ENCODE peak calls at places on chromosomes 7 and 10, in five cellular contexts. N is Peyer's patch; E is CD8-positive, alpha-beta T cell; T is A549; X is fibroblast of mammary gland. H is an unnamed sample.

GRCh38 chr10:18079665-18080295 is 60.4 kb upstream of the CACNB2 start:
- DNase-seq in N (no peak), E (no peak), X (peak), T (no peak), H (no peak)

GRCh38 chr7:151509670-151510333 is 9.9 kb downstream of the RHEB start:
- DNase-seq in T (no peak), N (no peak), E (no peak), X (no peak), H (no peak)

GRCh38 chr10:103949728-103950127 is 17.2 kb upstream of the SLK start:
- DNase-seq in E (no peak), N (no peak), X (no peak), T (no peak), H (no peak)

GRCh38 chr10:65024886-65025285 is 1503.7 kb downstream of the REEP3 start:
- DNase-seq in X (no peak), T (no peak), N (no peak), E (no peak), H (no peak)

GRCh38 chr7:70694909-70695803 is 436.8 kb upstream of the GALNT17 start:
- DNase-seq in T (no peak), E (no peak), N (peak), X (no peak), H (peak)

GRCh38 chr7:2037301-2037804 is 195.4 kb downstream of the MAD1L1 start:
- DNase-seq in T (no peak), X (no peak), E (no peak), N (peak), H (no peak)

GRCh38 chr10:128058746-128059125 is 67.5 kb downstream of the MKI67 start:
- DNase-seq in E (no peak), T (no peak), N (no peak), X (no peak), H (no peak)

GRCh38 chr10:3067045-3067858 is at the start of gene PFKP:
- DNase-seq in T (peak), X (no peak), E (peak), N (peak), H (peak)

GRCh38 chr7:130272456-130273080 is 5.9 kb downstream of the CPA2 start:
- DNase-seq in N (no peak), T (no peak), X (no peak), E (no peak), H (peak)

GRCh38 chr7:66145404-66145843 is 30.8 kb downstream of the CRCP start:
- DNase-seq in E (no peak), T (no peak), N (no peak), X (peak), H (no peak)

GRCh38 chr10:27448926-27449325 is 55.2 kb upstream of the RAB18 start:
- DNase-seq in T (peak), N (no peak), X (peak), E (no peak), H (no peak)

GRCh38 chr7:97865104-97865503 is 7.1 kb downstream of the ASNS start:
- DNase-seq in T (no peak), X (no peak), N (no peak), E (no peak), H (no peak)

GRCh38 chr7:155518633-155519032 is 27.7 kb downstream of the CNPY1 start:
- DNase-seq in E (no peak), N (no peak), T (no peak), X (no peak), H (no peak)

GRCh38 chr10:132131581-132132250 is 55.0 kb upstream of the DPYSL4 start:
- DNase-seq in N (no peak), X (no peak), T (no peak), E (no peak), H (no peak)

GRCh38 chr10:30366351-30366750 is 17.3 kb upstream of the MTPAP start:
- DNase-seq in E (no peak), X (no peak), N (no peak), T (no peak), H (no peak)

GRCh38 chr10:130109796-130110235 is 814 bp downstream of the C10orf143 start:
- DNase-seq in X (peak), N (peak), E (peak), T (peak), H (peak)

GRCh38 chr7:44052771-44053365 is 8.4 kb downstream of the DBNL start:
- DNase-seq in T (no peak), E (no peak), X (no peak), N (no peak), H (no peak)

GRCh38 chr7:17444673-17445072 is 146.2 kb downstream of the AHR start:
- DNase-seq in N (no peak), E (no peak), X (peak), T (peak), H (no peak)

GRCh38 chr7:71868797-71869196 is 543.3 kb downstream of the CALN1 start:
- DNase-seq in X (peak), N (no peak), E (no peak), T (peak), H (no peak)

GRCh38 chr7:39589323-39590111 is 23.3 kb downstream of the YAE1 start:
- DNase-seq in E (peak), T (peak), N (no peak), X (peak), H (peak)

GRCh38 chr7:74625446-74625845 is 32.1 kb upstream of the GTF2I start:
- DNase-seq in T (peak), N (no peak), E (no peak), X (peak), H (no peak)
- TF ChIP-seq CTCF in T (peak), N (no peak), E (peak), X (peak), H (no peak)

GRCh38 chr7:47807126-47807525 is 141.1 kb downstream of the PKD1L1 start:
- DNase-seq in E (no peak), N (no peak), X (no peak), T (no peak), H (no peak)

GRCh38 chr7:47808321-47808720 is 139.9 kb downstream of the PKD1L1 start:
- DNase-seq in E (no peak), T (no peak), N (no peak), X (no peak), H (no peak)

GRCh38 chr7:47809387-47809786 is 138.9 kb downstream of the PKD1L1 start:
- DNase-seq in N (no peak), T (no peak), X (no peak), E (no peak), H (no peak)

GRCh38 chr7:47806701-47807103 is 141.6 kb downstream of the PKD1L1 start:
- DNase-seq in X (no peak), N (no peak), E (no peak), T (no peak), H (no peak)

DNA sequence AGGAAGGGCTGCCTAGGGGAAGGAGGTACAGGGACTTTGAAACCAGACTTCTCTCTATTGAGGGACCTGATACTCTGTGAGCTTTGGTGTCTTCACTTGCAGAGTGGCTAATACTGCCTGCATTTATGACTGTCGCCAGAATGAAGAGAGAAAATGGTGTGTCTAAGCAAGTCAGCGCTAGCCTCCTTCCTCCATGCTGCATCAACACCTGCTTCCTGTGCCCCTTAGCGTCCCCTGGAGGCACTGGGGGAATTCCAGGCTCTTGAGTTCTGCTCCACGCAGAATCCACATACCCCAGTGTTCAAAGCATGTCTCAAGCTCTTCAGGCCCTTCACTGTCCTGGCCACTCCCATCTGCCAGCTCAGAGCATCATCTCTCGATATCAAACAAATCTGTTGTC is 140.5 kb downstream of the PKD1L1 start:
- DNase-seq in E (no peak), T (no peak), N (no peak), X (no peak), H (no peak)
- TF ChIP-seq CTCF in E (no peak), T (no peak), N (peak), X (no peak), H (no peak)

GRCh38 chr7:96224682-96225081 is 97.2 kb downstream of the SLC25A13 start:
- DNase-seq in E (no peak), N (no peak), T (peak), X (peak), H (peak)
- TF ChIP-seq CTCF in E (no peak), N (no peak), T (peak), X (peak), H (no peak)

GRCh38 chr10:74012480-74012879 is 14.6 kb downstream of the VCL start:
- DNase-seq in T (no peak), N (no peak), X (no peak), E (no peak), H (no peak)

GRCh38 chr10:74011016-74011415 is 13.1 kb downstream of the VCL start:
- DNase-seq in E (no peak), N (no peak), T (no peak), X (no peak), H (no peak)

GRCh38 chr10:74006269-74006668 is 8.4 kb downstream of the VCL start:
- DNase-seq in X (no peak), N (no peak), T (no peak), E (no peak), H (no peak)

GRCh38 chr10:74011762-74012161 is 13.8 kb downstream of the VCL start:
- DNase-seq in T (peak), N (no peak), X (peak), E (no peak), H (no peak)

GRCh38 chr10:74008212-74008731 is 10.4 kb downstream of the VCL start:
- DNase-seq in N (no peak), X (peak), T (no peak), E (no peak), H (no peak)
- TF ChIP-seq CTCF in N (no peak), X (no peak), T (no peak), E (no peak), H (no peak)

DNA sequence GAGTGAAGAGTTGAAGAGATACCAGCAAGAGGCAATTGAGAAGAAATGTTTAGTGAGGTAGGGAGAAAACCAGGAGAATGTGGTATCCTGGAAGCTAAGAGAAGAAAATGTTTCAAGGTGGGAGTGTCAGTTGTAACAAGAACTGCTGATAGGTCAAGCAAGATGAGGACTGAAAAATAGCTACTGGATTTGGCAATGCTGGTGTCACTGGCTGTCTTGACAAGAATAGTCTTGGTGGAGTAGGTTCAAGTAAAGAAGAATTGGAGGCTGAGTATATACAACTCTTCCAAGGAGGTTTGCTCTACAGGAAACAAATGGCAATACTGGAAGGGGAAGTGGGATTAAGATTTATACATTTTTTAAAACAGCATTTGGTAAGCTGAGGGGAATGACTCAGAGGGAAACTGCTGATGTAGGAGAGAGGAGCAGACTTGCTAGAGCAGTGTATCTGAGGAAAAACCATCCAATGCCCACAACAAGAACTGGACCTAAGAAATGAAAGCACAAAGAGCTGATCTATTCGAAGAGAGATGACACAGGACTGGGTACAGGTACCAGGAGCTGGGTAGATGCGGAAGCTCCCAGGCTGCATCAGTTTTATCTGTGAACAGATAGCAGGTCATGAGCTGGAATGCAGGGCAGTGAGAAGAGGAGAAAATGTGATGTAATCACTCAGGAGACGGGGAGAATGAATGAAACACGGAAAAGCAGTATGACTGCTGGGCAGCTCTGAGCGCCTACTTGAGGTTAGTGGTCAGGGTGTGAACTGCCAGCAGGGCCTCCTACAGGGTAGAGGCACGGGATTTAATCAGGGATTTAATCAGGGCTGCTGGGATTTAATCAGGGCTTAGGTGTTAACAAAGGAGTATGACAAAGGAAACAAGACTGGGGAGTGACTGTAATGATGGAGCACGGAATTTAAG is 34.5 kb downstream of the FAM25A start:
- DNase-seq in N (no peak), X (peak), E (no peak), T (no peak), H (no peak)
- TF ChIP-seq CTCF in N (no peak), X (peak), E (no peak), T (no peak), H (no peak)

GRCh38 chr7:4633012-4633411 is 49.1 kb upstream of the FOXK1 start:
- DNase-seq in T (peak), E (no peak), X (peak), N (no peak), H (no peak)
- TF ChIP-seq CTCF in T (peak), E (no peak), X (no peak), N (no peak), H (no peak)

GRCh38 chr7:99947608-99948007 is 18.2 kb upstream of the GJC3 start:
- DNase-seq in E (no peak), X (no peak), N (no peak), T (no peak), H (no peak)

GRCh38 chr7:99953649-99954048 is 22.2 kb downstream of the AZGP1 start:
- DNase-seq in N (no peak), T (no peak), X (peak), E (no peak), H (no peak)

GRCh38 chr7:99944508-99945070 is 15.2 kb upstream of the GJC3 start:
- DNase-seq in E (no peak), T (no peak), X (no peak), N (no peak), H (no peak)

GRCh38 chr7:99955247-99955646 is 20.6 kb downstream of the AZGP1 start:
- DNase-seq in E (no peak), X (no peak), T (no peak), N (no peak), H (no peak)

GRCh38 chr7:99949645-99950228 is 20.3 kb upstream of the GJC3 start:
- DNase-seq in N (no peak), E (no peak), X (peak), T (peak), H (no peak)
- TF ChIP-seq CTCF in N (no peak), E (no peak), X (peak), T (peak), H (peak)

GRCh38 chr7:46153951-46154787 is 233.1 kb upstream of the IGFBP3 start:
- DNase-seq in N (no peak), X (peak), T (peak), E (no peak), H (no peak)
- TF ChIP-seq CTCF in N (no peak), X (no peak), T (no peak), E (no peak), H (no peak)